ENCODE peak calls at places on chromosome 7, in nine cellular contexts. T is GM23248, M is ecto neural progenitor cell, R is psoas muscle, Z is T-helper 2 cell, P is endodermal cell, K is mesendoderm, V is astrocyte, J is kidney glomerular epithelial cell. E is an unnamed sample.

GRCh38 chr7:81514546-81514945 is 255.3 kb downstream of the HGF start:
- DNase-seq in T (no peak), M (no peak), R (no peak), Z (no peak), J (no peak), P (no peak), V (no peak), K (no peak), E (no peak)

GRCh38 chr7:72504057-72504456 is 91.9 kb upstream of the CALN1 start:
- DNase-seq in T (peak), M (no peak), K (no peak), V (no peak), R (no peak), J (no peak), Z (no peak), P (peak), E (no peak)

GRCh38 chr7:80686576-80686975 is 48.1 kb downstream of the CD36 start:
- DNase-seq in K (no peak), P (no peak), R (no peak), Z (no peak), V (no peak), M (no peak), T (peak), J (no peak), E (peak)

GRCh38 chr7:96778263-96778662 is 68.6 kb upstream of the SEM1 start:
- DNase-seq in P (peak), K (peak), M (no peak), T (no peak), R (no peak), V (no peak), J (no peak), Z (no peak), E (no peak)

GRCh38 chr7:153381275-153382119 is 621.9 kb downstream of the ACTR3B start:
- DNase-seq in R (peak), P (peak), V (no peak), Z (no peak), M (peak), K (peak), T (peak), J (peak), E (no peak)

GRCh38 chr7:138338361-138338760 is 121.7 kb upstream of the TRIM24 start:
- DNase-seq in K (no peak), J (peak), V (peak), M (no peak), P (no peak), Z (no peak), T (no peak), R (peak), E (peak)

GRCh38 chr7:79615466-79615865 is 162.0 kb upstream of the MAGI2 start:
- DNase-seq in Z (no peak), R (no peak), V (peak), J (no peak), T (no peak), M (no peak), P (no peak), K (no peak), E (peak)

GRCh38 chr7:14551326-14551725 is 351.2 kb downstream of the DGKB start:
- DNase-seq in R (no peak), J (no peak), M (no peak), P (no peak), K (no peak), Z (no peak), T (no peak), V (no peak), E (no peak)

GRCh38 chr7:113998934-113999333 is 80.1 kb upstream of the PPP1R3A start:
- DNase-seq in M (no peak), R (no peak), T (no peak), Z (no peak), K (no peak), V (no peak), J (no peak), P (no peak), E (no peak)

GRCh38 chr7:52786174-52786573 is 249.3 kb upstream of the POM121L12 start:
- DNase-seq in Z (no peak), M (no peak), J (no peak), P (no peak), R (no peak), K (no peak), T (no peak), V (no peak), E (no peak)

GRCh38 chr7:117750612-117751563 is 122.4 kb downstream of the CTTNBP2 start:
- DNase-seq in Z (no peak), J (peak), R (no peak), M (no peak), P (no peak), T (peak), K (no peak), V (no peak), E (peak)

GRCh38 chr7:11709240-11709639 is 122.8 kb downstream of the THSD7A start:
- DNase-seq in K (no peak), P (no peak), M (no peak), J (peak), V (peak), R (no peak), Z (no peak), T (peak), E (no peak)

GRCh38 chr7:41297167-41297566 is 405.7 kb downstream of the INHBA start:
- DNase-seq in P (no peak), V (no peak), K (peak), T (no peak), Z (no peak), M (no peak), J (no peak), R (no peak), E (no peak)

GRCh38 chr7:48285365-48285764 is 114.1 kb downstream of the ABCA13 start:
- DNase-seq in V (no peak), Z (no peak), J (no peak), T (peak), M (no peak), R (no peak), K (peak), P (no peak), E (peak)

GRCh38 chr7:144936314-144936713 is 100.5 kb upstream of the TPK1 start:
- DNase-seq in V (no peak), M (no peak), J (no peak), Z (no peak), R (no peak), T (no peak), K (no peak), P (no peak), E (no peak)

GRCh38 chr7:15620491-15621185 is 58.8 kb upstream of the AGMO start:
- DNase-seq in Z (no peak), K (no peak), J (no peak), R (no peak), P (no peak), M (no peak), T (no peak), V (no peak), E (no peak)

GRCh38 chr7:5408777-5409176 is 14.9 kb downstream of the TNRC18 start:
- DNase-seq in P (no peak), R (no peak), T (peak), K (no peak), J (no peak), M (no peak), Z (no peak), V (peak), E (peak)

GRCh38 chr7:26348987-26349809 is 57.5 kb downstream of the SNX10 start:
- DNase-seq in Z (no peak), R (no peak), V (no peak), K (no peak), P (no peak), T (no peak), M (no peak), J (peak), E (no peak)

GRCh38 chr7:87001214-87001613 is 58.2 kb downstream of the ELAPOR2 start:
- DNase-seq in Z (no peak), M (no peak), P (no peak), R (no peak), V (peak), J (no peak), K (no peak), T (peak), E (peak)

GRCh38 chr7:34687529-34687928 is 29.5 kb downstream of the NPSR1 start:
- DNase-seq in M (no peak), V (no peak), R (no peak), K (no peak), P (no peak), T (no peak), Z (no peak), J (no peak), E (no peak)

GRCh38 chr7:34361663-34362250 is 296.3 kb upstream of the NPSR1 start:
- DNase-seq in T (no peak), Z (no peak), J (no peak), K (no peak), M (no peak), P (no peak), V (no peak), R (no peak), E (no peak)

GRCh38 chr7:84191842-84192241 is 2.7 kb downstream of the SEMA3A start:
- DNase-seq in P (no peak), V (peak), K (no peak), R (no peak), M (no peak), Z (no peak), J (peak), T (peak), E (peak)

GRCh38 chr7:41054960-41055700 is 647.8 kb downstream of the INHBA start:
- DNase-seq in K (no peak), M (no peak), J (no peak), P (no peak), T (no peak), Z (no peak), V (no peak), R (no peak), E (no peak)

GRCh38 chr7:139658919-139659675 is 118.7 kb downstream of the HIPK2 start:
- DNase-seq in Z (no peak), V (no peak), K (no peak), M (no peak), T (no peak), P (no peak), J (peak), R (no peak), E (no peak)

GRCh38 chr7:46319841-46320240 is 398.8 kb upstream of the IGFBP3 start:
- DNase-seq in K (no peak), T (no peak), P (no peak), R (no peak), J (no peak), V (no peak), M (no peak), Z (no peak), E (peak)

GRCh38 chr7:94003446-94004023 is 620 bp downstream of the BET1 start:
- DNase-seq in V (peak), T (peak), R (no peak), P (peak), K (no peak), Z (no peak), J (no peak), M (no peak), E (peak)

GRCh38 chr7:41316410-41316809 is 386.5 kb downstream of the INHBA start:
- DNase-seq in T (peak), Z (no peak), M (no peak), V (peak), P (no peak), R (no peak), J (no peak), K (no peak), E (peak)

GRCh38 chr7:142060936-142061335 is 50.6 kb upstream of the MGAM2 start:
- DNase-seq in K (no peak), Z (no peak), T (no peak), R (no peak), M (no peak), J (no peak), V (no peak), P (no peak), E (no peak)

GRCh38 chr7:82559203-82559805 is 115.7 kb upstream of the CACNA2D1 start:
- DNase-seq in T (no peak), R (no peak), K (peak), Z (no peak), V (no peak), J (peak), M (peak), P (peak), E (no peak)

GRCh38 chr7:2803755-2804154 is 40.4 kb downstream of the GNA12 start:
- DNase-seq in R (no peak), V (no peak), K (no peak), M (no peak), P (no peak), T (no peak), Z (no peak), J (no peak), E (no peak)

E was measured in fibroblast of the aortic adventitia.